ENCODE peak calls at places on chromosome 9, in four cellular contexts. Y is OCI-LY7; W is Peyer's patch; P is stimulated activated CD4-positive, alpha-beta T cell treated with anti-CD3 and anti-CD28 coated beads, Interleukin-1b, Interleukin-23, amount 100 ng/mL, for 1 hour. X is an unnamed sample.

GRCh38 chr9:129351058-129351641 is 173.1 kb upstream of the IER5L start:
- DNase-seq in Y (no peak), W (no peak), P (no peak), X (no peak)

GRCh38 chr9:20022410-20022809 is 233.6 kb upstream of the SLC24A2 start:
- DNase-seq in W (no peak), Y (no peak), P (no peak), X (no peak)

GRCh38 chr9:98678244-98678842 is 30.4 kb downstream of the GABBR2 start:
- DNase-seq in P (no peak), W (no peak), Y (peak), X (no peak)

GRCh38 chr9:89555016-89555415 is 49.8 kb upstream of the GADD45G start:
- DNase-seq in Y (no peak), W (no peak), P (no peak), X (no peak)

GRCh38 chr9:125428515-125429467 is 167.2 kb downstream of the GAPVD1 start:
- DNase-seq in Y (no peak), P (no peak), W (no peak), X (no peak)

GRCh38 chr9:16794871-16795639 is 75.4 kb downstream of the BNC2 start:
- DNase-seq in W (no peak), P (no peak), Y (no peak), X (no peak)

GRCh38 chr9:92328225-92328624 is 2.5 kb downstream of the CENPP start:
- DNase-seq in Y (peak), P (no peak), W (no peak), X (no peak)

GRCh38 chr9:89407070-89407469 is 88.8 kb downstream of the SECISBP2 start:
- DNase-seq in W (no peak), Y (no peak), P (no peak), X (no peak)

GRCh38 chr9:107213561-107214028 is 69.5 kb upstream of the RAD23B start:
- DNase-seq in W (no peak), P (no peak), Y (no peak), X (peak)

GRCh38 chr9:137317021-137317978 is 15.2 kb upstream of the NRARP start:
- DNase-seq in Y (no peak), W (peak), P (no peak), X (no peak)

GRCh38 chr9:81724242-81724889 is 35.0 kb upstream of the TLE1 start:
- DNase-seq in Y (no peak), P (no peak), W (no peak), X (no peak)

GRCh38 chr9:123929870-123930831 is at the start of gene DENND1A:
- DNase-seq in W (peak), P (peak), Y (peak), X (no peak)

X was measured in GM12878.